ENCODE peak calls at places on chromosome 12, in seven cellular contexts. One of them, this sample, is unnamed. For H3K9me3, the result is how much of the 10 kb centered on the place peaks cover.

GRCh38 chr12:45674583-45674982 is 54.9 kb upstream of the ARID2 start:
- DNase-seq in ovary: no peak
- DNase-seq in heart left ventricle: peak
- DNase-seq in tibial nerve: no peak
- DNase-seq in aorta: peak
- DNase-seq in H1: no peak
- DNase-seq in left ventricle myocardium inferior: peak
- DNase-seq in this sample: peak

GRCh38 chr12:10406725-10407124 is 2.8 kb downstream of the KLRC4 start:
- DNase-seq in left ventricle myocardium inferior: no peak
- DNase-seq in ovary: no peak
- DNase-seq in heart left ventricle: no peak
- DNase-seq in aorta: peak
- DNase-seq in H1: no peak
- DNase-seq in tibial nerve: no peak
- DNase-seq in this sample: no peak

GRCh38 chr12:7162691-7163114 is 26.8 kb upstream of the PEX5 start:
- DNase-seq in tibial nerve: no peak
- DNase-seq in H1: peak
- DNase-seq in ovary: no peak
- DNase-seq in aorta: no peak
- DNase-seq in left ventricle myocardium inferior: no peak
- DNase-seq in heart left ventricle: no peak
- DNase-seq in this sample: no peak

GRCh38 chr12:4445156-4446020 is at the start of gene FGF6:
- DNase-seq in left ventricle myocardium inferior: no peak
- DNase-seq in ovary: no peak
- DNase-seq in heart left ventricle: no peak
- DNase-seq in tibial nerve: no peak
- DNase-seq in H1: peak
- DNase-seq in aorta: no peak
- DNase-seq in this sample: no peak

GRCh38 chr12:31732926-31733548 is 4.2 kb upstream of the AMN1 start:
- DNase-seq in H1: peak
- DNase-seq in aorta: no peak
- DNase-seq in left ventricle myocardium inferior: no peak
- DNase-seq in tibial nerve: no peak
- DNase-seq in ovary: no peak
- DNase-seq in heart left ventricle: no peak
- DNase-seq in this sample: no peak

GRCh38 chr12:848519-849191 is 96.3 kb downstream of the WNK1 start:
- DNase-seq in ovary: no peak
- DNase-seq in aorta: no peak
- DNase-seq in H1: no peak
- DNase-seq in heart left ventricle: no peak
- DNase-seq in left ventricle myocardium inferior: no peak
- DNase-seq in tibial nerve: no peak
- DNase-seq in this sample: no peak

GRCh38 chr12:56810918-56811317 is 47.8 kb downstream of the HSD17B6 start:
- DNase-seq in H1: no peak
- DNase-seq in aorta: no peak
- DNase-seq in ovary: no peak
- DNase-seq in heart left ventricle: no peak
- DNase-seq in tibial nerve: no peak
- DNase-seq in left ventricle myocardium inferior: no peak
- DNase-seq in this sample: no peak

GRCh38 chr12:111314949-111315539 is 53.9 kb downstream of the PHETA1 start:
- DNase-seq in H1: no peak
- DNase-seq in tibial nerve: no peak
- DNase-seq in ovary: no peak
- DNase-seq in aorta: no peak
- DNase-seq in left ventricle myocardium inferior: no peak
- DNase-seq in heart left ventricle: no peak
- DNase-seq in this sample: no peak

GRCh38 chr12:115149685-115150378 is 465.9 kb upstream of the TBX3 start:
- DNase-seq in left ventricle myocardium inferior: no peak
- DNase-seq in heart left ventricle: no peak
- DNase-seq in aorta: no peak
- DNase-seq in H1: no peak
- DNase-seq in tibial nerve: no peak
- DNase-seq in ovary: no peak
- DNase-seq in this sample: no peak

GRCh38 chr12:120252071-120252906 is 13.2 kb downstream of the PXN start:
- DNase-seq in H1: no peak
- DNase-seq in ovary: no peak
- DNase-seq in left ventricle myocardium inferior: no peak
- DNase-seq in aorta: no peak
- DNase-seq in tibial nerve: no peak
- DNase-seq in heart left ventricle: no peak
- DNase-seq in this sample: peak

GRCh38 chr12:97321640-97322039 is 141.0 kb upstream of the RMST start:
- DNase-seq in heart left ventricle: no peak
- DNase-seq in left ventricle myocardium inferior: no peak
- DNase-seq in ovary: no peak
- DNase-seq in tibial nerve: no peak
- DNase-seq in aorta: no peak
- DNase-seq in H1: no peak
- DNase-seq in this sample: no peak

GRCh38 chr12:76085159-76085868 is 829 bp upstream of the NAP1L1 start:
- DNase-seq in ovary: no peak
- DNase-seq in H1: no peak
- DNase-seq in left ventricle myocardium inferior: no peak
- DNase-seq in tibial nerve: no peak
- DNase-seq in aorta: no peak
- DNase-seq in heart left ventricle: no peak
- DNase-seq in this sample: no peak

GRCh38 chr12:6697584-6698351 is 2.8 kb downstream of the PIANP start:
- DNase-seq in left ventricle myocardium inferior: no peak
- DNase-seq in ovary: no peak
- DNase-seq in tibial nerve: no peak
- DNase-seq in heart left ventricle: no peak
- DNase-seq in H1: peak
- DNase-seq in aorta: no peak
- DNase-seq in this sample: no peak

GRCh38 chr12:96425973-96426372 is 25.7 kb upstream of the CDK17 start:
- DNase-seq in left ventricle myocardium inferior: no peak
- DNase-seq in aorta: no peak
- DNase-seq in tibial nerve: no peak
- DNase-seq in ovary: no peak
- DNase-seq in H1: no peak
- DNase-seq in heart left ventricle: no peak
- DNase-seq in this sample: no peak

GRCh38 chr12:6699259-6699988 is 1.2 kb downstream of the PIANP start:
- DNase-seq in aorta: no peak
- DNase-seq in H1: no peak
- DNase-seq in heart left ventricle: no peak
- DNase-seq in ovary: no peak
- DNase-seq in left ventricle myocardium inferior: no peak
- DNase-seq in tibial nerve: no peak
- DNase-seq in this sample: no peak

GRCh38 chr12:19912996-19913395 is 455.3 kb upstream of the PDE3A start:
- DNase-seq in left ventricle myocardium inferior: no peak
- DNase-seq in heart left ventricle: peak
- DNase-seq in ovary: no peak
- DNase-seq in H1: no peak
- DNase-seq in aorta: no peak
- DNase-seq in tibial nerve: no peak
- DNase-seq in this sample: no peak

GRCh38 chr12:52910248-52910883 is 5.5 kb upstream of the KRT8 start:
- DNase-seq in tibial nerve: no peak
- DNase-seq in H1: no peak
- DNase-seq in heart left ventricle: no peak
- DNase-seq in ovary: no peak
- DNase-seq in aorta: no peak
- DNase-seq in left ventricle myocardium inferior: no peak
- DNase-seq in this sample: no peak

GRCh38 chr12:93547778-93548177 is 24.7 kb upstream of the SOCS2 start:
- DNase-seq in aorta: no peak
- DNase-seq in heart left ventricle: no peak
- DNase-seq in tibial nerve: no peak
- DNase-seq in left ventricle myocardium inferior: no peak
- DNase-seq in H1: no peak
- DNase-seq in ovary: no peak
- DNase-seq in this sample: no peak

GRCh38 chr12:50110127-50110761 is 1.8 kb upstream of the COX14 start:
- DNase-seq in heart left ventricle: peak
- DNase-seq in ovary: peak
- DNase-seq in left ventricle myocardium inferior: peak
- DNase-seq in tibial nerve: no peak
- DNase-seq in H1: peak
- DNase-seq in aorta: peak
- DNase-seq in this sample: peak
- H3K4me3 ChIP-seq in heart left ventricle: no peak
- H3K4me3 ChIP-seq in ovary: no peak
- H3K4me3 ChIP-seq in left ventricle myocardium inferior: peak
- H3K4me3 ChIP-seq in tibial nerve: peak
- H3K4me3 ChIP-seq in H1: peak
- H3K4me3 ChIP-seq in aorta: no peak
- H3K4me3 ChIP-seq in this sample: no peak

DNA sequence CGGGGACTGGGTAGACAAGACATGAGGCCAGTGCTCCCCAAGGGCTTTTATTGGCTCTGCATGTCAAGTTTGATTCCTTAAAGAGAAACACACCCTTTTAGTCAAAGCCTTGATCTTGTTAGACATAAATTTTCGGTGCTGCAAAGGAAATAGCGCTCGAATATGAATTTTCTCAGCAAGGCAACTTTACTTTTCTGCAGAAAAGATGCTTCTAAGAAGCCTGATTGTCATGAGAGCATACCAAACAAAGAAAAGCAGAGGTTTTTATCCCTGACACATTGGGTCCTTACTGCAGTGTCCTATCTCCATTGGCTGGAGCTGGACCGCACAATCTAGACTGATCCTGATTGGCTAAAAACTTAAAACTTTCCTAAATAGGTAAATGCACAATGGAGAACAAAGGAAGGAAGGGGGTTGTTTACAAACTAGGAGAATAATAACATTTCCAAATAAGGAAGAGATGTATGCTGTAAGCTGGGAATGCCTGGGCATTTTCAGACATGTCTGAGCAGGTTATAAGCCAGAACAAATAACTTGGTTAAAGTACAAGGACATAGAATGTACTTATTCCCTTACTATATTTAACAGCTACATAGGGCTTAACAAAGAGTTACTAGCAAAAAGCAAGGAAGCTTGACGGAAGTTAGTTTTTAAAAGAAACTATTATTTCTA is 17.2 kb downstream of the TXNRD1 start:
- DNase-seq in heart left ventricle: no peak
- DNase-seq in ovary: no peak
- DNase-seq in H1: no peak
- DNase-seq in left ventricle myocardium inferior: no peak
- DNase-seq in tibial nerve: no peak
- DNase-seq in aorta: no peak
- DNase-seq in this sample: no peak
- H3K9me3 ChIP-seq in heart left ventricle: under half
- H3K9me3 ChIP-seq in ovary: under half
- H3K9me3 ChIP-seq in H1: under half
- H3K9me3 ChIP-seq in left ventricle myocardium inferior: under half
- H3K9me3 ChIP-seq in tibial nerve: under half
- H3K9me3 ChIP-seq in aorta: under half
- H3K9me3 ChIP-seq in this sample: under half

GRCh38 chr12:14694145-14694544 is 2.3 kb downstream of the GUCY2C start:
- DNase-seq in heart left ventricle: no peak
- DNase-seq in H1: no peak
- DNase-seq in ovary: no peak
- DNase-seq in aorta: no peak
- DNase-seq in tibial nerve: no peak
- DNase-seq in left ventricle myocardium inferior: no peak
- DNase-seq in this sample: no peak
- H3K4me3 ChIP-seq in heart left ventricle: no peak
- H3K4me3 ChIP-seq in H1: no peak
- H3K4me3 ChIP-seq in ovary: no peak
- H3K4me3 ChIP-seq in aorta: no peak
- H3K4me3 ChIP-seq in tibial nerve: no peak
- H3K4me3 ChIP-seq in left ventricle myocardium inferior: no peak
- H3K4me3 ChIP-seq in this sample: no peak

GRCh38 chr12:87202189-87202588 is 827.0 kb downstream of the C12orf50 start:
- DNase-seq in aorta: no peak
- DNase-seq in heart left ventricle: no peak
- DNase-seq in tibial nerve: no peak
- DNase-seq in left ventricle myocardium inferior: no peak
- DNase-seq in H1: no peak
- DNase-seq in ovary: no peak
- DNase-seq in this sample: no peak
- H3K9me3 ChIP-seq in aorta: under half
- H3K9me3 ChIP-seq in heart left ventricle: under half
- H3K9me3 ChIP-seq in tibial nerve: under half
- H3K9me3 ChIP-seq in left ventricle myocardium inferior: under half
- H3K9me3 ChIP-seq in H1: under half
- H3K9me3 ChIP-seq in ovary: under half
- H3K9me3 ChIP-seq in this sample: under half

This sample was measured in right cardiac atrium.